ENCODE peak calls at places on chromosomes 16 and 17, in six cellular contexts. Z is naive thymus-derived CD4-positive, alpha-beta T cell; X is aorta; S is gastrocnemius medialis; L is prostate gland; N is tibial nerve. B is an unnamed sample. For H3K36me3 and H3K27me3, the result is how much of the 10 kb centered on the place peaks cover.

GRCh38 chr17:75814900-75815373 is 29.3 kb downstream of the UNC13D start:
- DNase-seq in Z (no peak), X (peak), S (no peak), L (no peak), N (no peak), B (no peak)

GRCh38 chr17:18920911-18921441 is 31.0 kb upstream of the SLC5A10 start:
- DNase-seq in Z (no peak), X (no peak), S (no peak), L (no peak), N (no peak), B (no peak)

GRCh38 chr17:74467221-74467951 is 952 bp downstream of the CD300A start:
- DNase-seq in Z (no peak), X (peak), S (no peak), L (no peak), N (no peak), B (no peak)

GRCh38 chr17:81426676-81427445 is 31.6 kb downstream of the BAHCC1 start:
- DNase-seq in Z (no peak), X (no peak), S (peak), L (no peak), N (no peak), B (no peak)

GRCh38 chr16:80459331-80459777 is 81.4 kb upstream of the DYNLRB2 start:
- DNase-seq in Z (no peak), X (no peak), S (no peak), L (no peak), N (peak), B (no peak)

GRCh38 chr17:16085066-16085699 is 85.6 kb downstream of the TTC19 start:
- DNase-seq in Z (no peak), X (no peak), S (no peak), L (no peak), N (no peak), B (no peak)

GRCh38 chr16:3013491-3013951 is 798 bp downstream of the CLDN9 start:
- DNase-seq in Z (no peak), X (no peak), S (no peak), L (no peak), N (no peak), B (no peak)

GRCh38 chr16:17225551-17225950 is 245.2 kb downstream of the XYLT1 start:
- DNase-seq in Z (no peak), X (no peak), S (no peak), L (no peak), N (no peak), B (no peak)

GRCh38 chr17:73291260-73291801 is 20.5 kb downstream of the CDC42EP4 start:
- DNase-seq in Z (no peak), X (peak), S (peak), L (no peak), N (peak), B (no peak)

GRCh38 chr16:69937465-69937951 is 13.6 kb upstream of the CLEC18A start:
- DNase-seq in Z (no peak), X (peak), S (no peak), L (no peak), N (no peak), B (no peak)

GRCh38 chr17:64170286-64170685 is 40.3 kb upstream of the ERN1 start:
- DNase-seq in Z (no peak), X (no peak), S (peak), L (no peak), N (no peak), B (no peak)

GRCh38 chr16:30113711-30114333 is 485 bp upstream of the GDPD3 start:
- DNase-seq in Z (no peak), X (no peak), S (no peak), L (no peak), N (no peak), B (no peak)

GRCh38 chr17:44921122-44921882 is 6.0 kb upstream of the GFAP start:
- DNase-seq in Z (no peak), X (no peak), S (no peak), L (no peak), N (no peak), B (no peak)

GRCh38 chr17:47869114-47869513 is 18.2 kb upstream of the SP6 start:
- DNase-seq in Z (no peak), X (no peak), S (no peak), L (no peak), N (no peak), B (no peak)

GRCh38 chr17:82196273-82196672 is 16.4 kb downstream of the CCDC57 start:
- DNase-seq in Z (no peak), X (no peak), S (no peak), L (no peak), N (no peak), B (no peak)

GRCh38 chr16:28494141-28494851 is at the start of gene APOBR:
- DNase-seq in Z (peak), X (peak), S (no peak), L (no peak), N (no peak), B (peak)

GRCh38 chr17:6670571-6670970 is 19.0 kb downstream of the C17orf100 start:
- DNase-seq in Z (no peak), X (no peak), S (no peak), L (no peak), N (no peak), B (no peak)

GRCh38 chr17:82545071-82545462 is 25.5 kb downstream of the FOXK2 start:
- DNase-seq in Z (no peak), X (no peak), S (no peak), L (no peak), N (no peak), B (no peak)

GRCh38 chr17:76161619-76162222 is 20.7 kb upstream of the FOXJ1 start:
- DNase-seq in Z (no peak), X (no peak), S (no peak), L (no peak), N (no peak), B (no peak)

GRCh38 chr17:40450175-40450574 is 6.9 kb downstream of the IGFBP4 start:
- DNase-seq in Z (no peak), X (no peak), S (no peak), L (no peak), N (no peak), B (no peak)

GRCh38 chr16:50407351-50407750 is 38.6 kb upstream of the BRD7 start:
- DNase-seq in Z (no peak), X (no peak), S (no peak), L (no peak), N (no peak), B (no peak)

GRCh38 chr16:82368041-82368440 is 198.0 kb upstream of the MPHOSPH6 start:
- DNase-seq in Z (no peak), X (peak), S (no peak), L (peak), N (no peak), B (no peak)

GRCh38 chr17:75685508-75685907 is 18.4 kb downstream of the SAP30BP start:
- DNase-seq in Z (no peak), X (no peak), S (no peak), L (no peak), N (no peak), B (no peak)

GRCh38 chr16:31484491-31485171 is 1.7 kb downstream of the SLC5A2 start:
- DNase-seq in Z (no peak), X (peak), S (no peak), L (no peak), N (no peak), B (no peak)

GRCh38 chr17:79085921-79086551 is 11.4 kb downstream of the ENGASE start:
- DNase-seq in Z (no peak), X (no peak), S (no peak), L (no peak), N (no peak), B (no peak)

GRCh38 chr17:79082311-79083190 is 7.9 kb downstream of the ENGASE start:
- DNase-seq in Z (peak), X (no peak), S (no peak), L (no peak), N (no peak), B (peak)

GRCh38 chr17:79085154-79085920 is 10.7 kb downstream of the ENGASE start:
- DNase-seq in Z (no peak), X (no peak), S (no peak), L (no peak), N (no peak), B (no peak)

GRCh38 chr17:79083191-79083971 is 8.8 kb downstream of the ENGASE start:
- DNase-seq in Z (no peak), X (no peak), S (no peak), L (no peak), N (no peak), B (no peak)

GRCh38 chr17:79084291-79085153 is 9.9 kb downstream of the ENGASE start:
- DNase-seq in Z (no peak), X (no peak), S (no peak), L (no peak), N (no peak), B (no peak)
- H3K36me3 ChIP-seq in Z (under half), X (under half), S (under half), L (under half), N (under half), B (under half)

DNA sequence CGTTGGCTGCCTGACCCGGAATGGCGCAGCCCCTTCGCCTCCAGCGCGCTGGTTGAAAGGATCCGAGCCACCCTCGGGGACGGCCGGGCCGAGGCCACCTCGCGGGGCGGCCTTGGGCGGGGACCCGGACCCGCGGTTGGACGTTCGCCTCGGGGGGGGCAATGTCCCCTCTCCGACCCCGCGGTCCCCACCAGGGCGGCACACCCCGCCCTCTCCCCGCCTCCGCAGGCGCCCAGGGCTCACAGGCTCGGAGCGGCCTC is 1.0 kb upstream of the SOX8 start:
- DNase-seq in Z (no peak), X (no peak), S (no peak), L (no peak), N (no peak), B (no peak)
- H3K27me3 ChIP-seq in Z (under half), X (under half), S (half or more), L (under half), N (under half), B (under half)

DNA sequence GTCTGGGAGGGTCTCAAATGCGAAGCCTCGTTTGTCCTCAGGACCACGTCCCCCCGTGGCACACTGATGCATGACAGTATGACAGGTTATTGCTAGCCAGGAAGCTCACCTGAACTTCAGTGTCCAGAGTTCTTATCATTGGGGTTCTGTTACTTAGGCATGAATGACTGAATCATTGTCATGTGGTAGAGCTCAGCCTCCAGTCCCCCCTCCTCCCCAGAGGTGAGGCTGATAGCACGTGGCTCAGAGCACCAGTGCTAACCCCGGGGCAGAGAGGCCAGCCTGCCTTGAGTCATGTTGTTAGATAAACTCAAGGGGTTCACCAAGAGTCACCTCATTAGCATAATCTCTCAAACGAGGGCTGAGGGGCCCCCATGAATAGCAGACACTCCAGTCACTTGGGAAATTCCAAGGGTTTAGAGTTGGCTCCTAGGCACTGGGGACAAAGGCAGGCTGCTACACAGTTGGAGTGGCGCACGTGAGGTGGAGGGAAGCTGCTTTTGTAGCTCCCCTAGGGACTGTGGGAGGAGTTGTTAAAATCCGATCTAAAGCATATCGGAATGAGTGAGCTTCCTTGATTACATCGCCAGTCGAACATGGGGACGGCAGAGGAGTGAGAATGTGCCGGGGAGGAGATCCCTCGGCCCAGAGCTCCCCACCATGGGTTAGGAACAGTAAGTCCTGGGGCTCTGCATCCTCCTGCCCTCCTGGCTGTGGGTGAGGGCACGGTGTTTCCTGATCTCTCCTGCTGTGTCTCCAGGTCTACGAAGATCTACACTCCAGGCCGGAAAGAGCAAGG is 18.2 kb downstream of the DHX38 start:
- DNase-seq in Z (no peak), X (no peak), S (no peak), L (no peak), N (no peak), B (no peak)
- H3K36me3 ChIP-seq in Z (under half), X (under half), S (under half), L (under half), N (under half), B (half or more)

GRCh38 chr17:45974916-45975630 is 24.0 kb upstream of the STH start:
- DNase-seq in Z (no peak), X (no peak), S (no peak), L (no peak), N (no peak), B (no peak)
- H3K27me3 ChIP-seq in Z (under half), X (under half), S (under half), L (under half), N (under half), B (under half)

GRCh38 chr17:8468109-8468508 is 32.4 kb downstream of the NDEL1 start:
- DNase-seq in Z (no peak), X (no peak), S (peak), L (no peak), N (no peak), B (no peak)

GRCh38 chr17:8467527-8467926 is 31.8 kb downstream of the NDEL1 start:
- DNase-seq in Z (no peak), X (no peak), S (no peak), L (no peak), N (no peak), B (no peak)

GRCh38 chr17:8468988-8469387 is 33.3 kb downstream of the NDEL1 start:
- DNase-seq in Z (no peak), X (no peak), S (no peak), L (no peak), N (no peak), B (no peak)

GRCh38 chr17:8470447-8471047 is 34.9 kb downstream of the NDEL1 start:
- DNase-seq in Z (no peak), X (peak), S (no peak), L (peak), N (no peak), B (no peak)

GRCh38 chr17:8469964-8470363 is 34.3 kb downstream of the NDEL1 start:
- DNase-seq in Z (no peak), X (no peak), S (no peak), L (no peak), N (no peak), B (no peak)
- H3K36me3 ChIP-seq in Z (under half), X (under half), S (under half), L (under half), N (under half), B (half or more)

GRCh38 chr16:55488306-55488705 is 9.3 kb downstream of the MMP2 start:
- DNase-seq in Z (no peak), X (no peak), S (no peak), L (no peak), N (no peak), B (no peak)
- H3K27me3 ChIP-seq in Z (under half), X (under half), S (under half), L (under half), N (under half), B (under half)

GRCh38 chr16:1668612-1669319 is 9.3 kb upstream of the JPT2 start:
- DNase-seq in Z (no peak), X (no peak), S (no peak), L (no peak), N (no peak), B (no peak)
- H3K36me3 ChIP-seq in Z (under half), X (under half), S (under half), L (under half), N (under half), B (half or more)

GRCh38 chr17:49969134-49969759 is at the start of gene DLX4:
- DNase-seq in Z (no peak), X (no peak), S (no peak), L (no peak), N (no peak), B (peak)

GRCh38 chr17:49966767-49967166 is 2.2 kb upstream of the DLX4 start:
- DNase-seq in Z (no peak), X (no peak), S (no peak), L (no peak), N (no peak), B (no peak)

GRCh38 chr17:49967205-49967604 is 1.8 kb upstream of the DLX4 start:
- DNase-seq in Z (no peak), X (no peak), S (no peak), L (no peak), N (no peak), B (no peak)

GRCh38 chr17:49968380-49969133 is 433 bp upstream of the DLX4 start:
- DNase-seq in Z (peak), X (peak), S (no peak), L (peak), N (no peak), B (peak)

DNA sequence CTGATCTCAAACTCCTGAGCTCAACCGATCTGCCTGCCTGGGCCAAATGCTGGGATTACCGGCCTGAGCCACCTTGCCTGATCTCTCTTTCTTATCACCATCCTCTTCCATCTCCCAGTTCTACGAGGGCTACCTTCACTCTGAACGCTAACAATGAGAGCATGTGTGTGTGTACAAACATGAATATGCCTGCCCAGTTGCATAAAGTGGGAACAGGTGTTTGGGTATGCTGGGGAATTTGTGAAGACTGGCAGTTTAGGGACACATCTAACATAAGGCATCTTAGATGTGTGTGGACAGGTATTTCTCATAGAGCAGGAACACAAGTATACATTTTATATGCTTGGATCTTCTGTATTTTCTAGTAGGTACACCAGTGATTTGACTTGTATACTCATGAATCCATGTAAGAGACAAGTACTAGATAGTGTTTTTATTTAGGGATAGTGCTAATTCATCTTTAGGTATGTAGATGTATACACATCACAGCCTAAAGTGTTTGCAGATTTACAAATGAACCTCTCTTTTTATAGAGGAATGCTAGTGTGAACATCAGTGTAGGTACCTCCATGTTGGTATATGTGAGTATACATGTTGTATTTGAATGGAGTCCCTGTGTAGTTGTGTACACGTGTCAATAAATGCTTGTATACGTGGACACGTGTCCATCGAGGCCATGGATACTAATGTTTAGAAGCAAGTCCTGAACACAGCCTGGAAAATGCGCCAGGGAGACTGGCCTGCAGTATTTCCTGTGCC is 1.2 kb upstream of the DLX4 start:
- DNase-seq in Z (no peak), X (no peak), S (no peak), L (no peak), N (no peak), B (no peak)
- H3K27me3 ChIP-seq in Z (under half), X (under half), S (half or more), L (half or more), N (half or more), B (half or more)

GRCh38 chr17:50355336-50355700 is 9.4 kb downstream of the XYLT2 start:
- DNase-seq in Z (no peak), X (no peak), S (no peak), L (no peak), N (no peak), B (no peak)

GRCh38 chr17:50354776-50355175 is 8.8 kb downstream of the XYLT2 start:
- DNase-seq in Z (no peak), X (no peak), S (no peak), L (no peak), N (no peak), B (no peak)

GRCh38 chr17:50352693-50353599 is 7.0 kb downstream of the XYLT2 start:
- DNase-seq in Z (no peak), X (no peak), S (no peak), L (no peak), N (no peak), B (no peak)

GRCh38 chr17:50353600-50354195 is 7.8 kb downstream of the XYLT2 start:
- DNase-seq in Z (no peak), X (no peak), S (no peak), L (no peak), N (no peak), B (no peak)

DNA sequence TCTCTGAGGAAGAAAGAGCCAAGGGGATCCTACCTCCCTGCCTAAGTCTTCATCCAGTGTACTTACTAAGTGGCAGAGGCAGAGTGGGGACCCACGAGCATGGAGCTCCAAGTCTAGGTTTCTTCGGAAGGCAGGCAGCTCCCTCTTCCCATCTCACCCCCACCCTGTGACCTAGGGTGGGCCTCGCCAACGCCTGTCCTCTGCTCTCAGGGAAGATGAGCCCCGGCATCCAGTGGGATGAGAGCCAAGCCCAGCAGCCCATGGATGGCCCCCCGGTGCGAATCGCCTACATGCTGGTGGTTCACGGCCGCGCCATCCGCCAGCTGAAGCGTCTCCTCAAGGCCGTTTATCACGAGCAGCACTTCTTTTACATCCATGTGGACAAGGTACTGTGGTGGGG is 8.3 kb downstream of the XYLT2 start:
- DNase-seq in Z (no peak), X (no peak), S (no peak), L (no peak), N (no peak), B (no peak)
- H3K36me3 ChIP-seq in Z (under half), X (under half), S (under half), L (under half), N (under half), B (half or more)

GRCh38 chr16:86515780-86516617 is 5.7 kb downstream of the FOXF1 start:
- DNase-seq in Z (no peak), X (no peak), S (no peak), L (no peak), N (no peak), B (no peak)
- H3K27me3 ChIP-seq in Z (under half), X (under half), S (half or more), L (half or more), N (half or more), B (half or more)

B was measured in effector memory CD4-positive, alpha-beta T cell.